ENCODE peak calls at places on chromosomes 2 and 18, in nine cellular contexts. M is ovary, Z is neuronal stem cell, B is mesendoderm, Q is GM12865, S is AG04450, L is kidney, Y is skeletal muscle cell, C is AG04449. E is an unnamed sample.
A peak's percentile ranks its signal among the peaks of the same experiment; 100 is the strongest.

GRCh38 chr2:19274439-19274838 is 84.0 kb downstream of the OSR1 start:
- DNase-seq in M (no peak), Z (no peak), B (no peak), Q (no peak), S (no peak), L (no peak), Y (no peak), C (peak; percentile 26), E (no peak)

GRCh38 chr2:34254272-34254882 is 655.3 kb upstream of the FAM98A start:
- DNase-seq in M (no peak), Z (no peak), B (no peak), Q (no peak), S (no peak), L (no peak), Y (no peak), C (no peak), E (no peak)

GRCh38 chr2:9165625-9166024 is 41.0 kb upstream of the ASAP2 start:
- DNase-seq in M (no peak), Z (no peak), B (no peak), Q (no peak), S (no peak), L (no peak), Y (no peak), C (no peak), E (no peak)

GRCh38 chr2:86393521-86394490 is 47.4 kb upstream of the KDM3A start:
- DNase-seq in M (no peak), Z (no peak), B (no peak), Q (peak; percentile 24), S (no peak), L (no peak), Y (no peak), C (no peak), E (no peak)

GRCh38 chr18:56162316-56162715 is 476.1 kb downstream of the TXNL1 start:
- DNase-seq in M (no peak), Z (no peak), B (no peak), Q (no peak), S (no peak), L (no peak), Y (no peak), C (no peak), E (no peak)

GRCh38 chr18:80148316-80149199 is 39.5 kb downstream of the ADNP2 start:
- DNase-seq in M (no peak), Z (no peak), B (no peak), Q (peak; percentile 34), S (no peak), L (no peak), Y (no peak), C (no peak), E (no peak)

GRCh38 chr2:892892-893291 is 57.8 kb upstream of the SNTG2 start:
- DNase-seq in M (no peak), Z (no peak), B (no peak), Q (no peak), S (no peak), L (no peak), Y (no peak), C (no peak), E (no peak)

GRCh38 chr2:169110919-169111318 is 41.6 kb downstream of the DHRS9 start:
- DNase-seq in M (no peak), Z (no peak), B (no peak), Q (no peak), S (no peak), L (no peak), Y (no peak), C (no peak), E (no peak)

GRCh38 chr2:127621981-127622431 is 23.9 kb upstream of the GPR17 start:
- DNase-seq in M (peak; percentile 19), Z (no peak), B (no peak), Q (no peak), S (no peak), L (no peak), Y (no peak), C (no peak), E (peak; percentile 73)

GRCh38 chr2:127618551-127618950 is 27.4 kb upstream of the GPR17 start:
- DNase-seq in M (no peak), Z (no peak), B (no peak), Q (no peak), S (no peak), L (no peak), Y (no peak), C (no peak), E (peak; percentile 36)

GRCh38 chr2:127620867-127621266 is 25.1 kb upstream of the GPR17 start:
- DNase-seq in M (no peak), Z (no peak), B (no peak), Q (no peak), S (no peak), L (no peak), Y (no peak), C (no peak), E (peak; percentile 81)

GRCh38 chr2:127619191-127619590 is 26.8 kb upstream of the GPR17 start:
- DNase-seq in M (no peak), Z (no peak), B (no peak), Q (no peak), S (no peak), L (no peak), Y (no peak), C (no peak), E (peak; percentile 61)

DNA sequence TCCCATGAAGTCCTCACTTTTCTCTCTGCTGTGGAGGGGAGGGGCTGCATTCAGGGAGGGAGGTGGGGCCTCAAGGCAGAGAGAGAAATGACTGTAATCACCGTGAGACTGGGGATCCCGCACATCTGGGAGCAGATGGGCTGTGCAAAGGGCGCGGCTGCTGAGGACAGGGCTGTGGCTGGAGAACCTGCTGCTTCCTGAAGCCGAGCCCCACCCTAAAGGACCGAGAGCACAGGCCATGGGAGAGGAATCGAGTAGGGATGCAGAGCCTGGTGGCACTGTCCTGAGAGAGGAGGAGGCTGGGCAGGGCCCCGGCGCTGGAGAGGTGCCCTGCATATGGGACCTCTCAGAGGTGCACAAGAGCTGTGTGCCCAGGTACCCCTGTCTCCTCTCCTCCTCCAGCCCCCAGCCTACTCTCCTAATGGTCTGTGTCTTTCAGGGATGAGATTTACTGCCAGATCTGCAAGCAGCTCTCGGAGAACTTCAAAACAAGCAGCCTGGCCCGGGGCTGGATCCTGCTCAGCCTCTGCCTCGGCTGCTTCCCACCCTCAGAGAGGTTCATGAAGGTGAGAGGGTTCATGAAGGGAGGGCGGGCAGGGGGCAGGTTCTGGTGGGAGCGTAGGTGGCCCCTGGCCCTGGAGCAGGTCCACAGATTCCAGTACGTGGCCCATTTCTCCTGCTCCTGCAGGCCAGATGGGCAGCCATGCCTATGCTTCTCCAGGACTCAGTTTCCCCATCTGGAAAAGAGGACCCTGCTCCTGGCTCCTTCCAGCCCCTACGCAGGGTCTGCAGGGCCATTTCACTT is 25.9 kb upstream of the GPR17 start:
- DNase-seq in M (peak; percentile 21), Z (no peak), B (no peak), Q (no peak), S (no peak), L (no peak), Y (no peak), C (no peak), E (peak; percentile 73)
- H3K4me3 ChIP-seq in M (no peak overlapping the region), Z (no peak overlapping the region), B (no peak overlapping the region), Q (no peak overlapping the region), S (no peak overlapping the region), L (no peak overlapping the region), Y (no peak overlapping the region), C (no peak overlapping the region), E (no peak overlapping the region)

GRCh38 chr18:25288340-25288955 is 63.5 kb downstream of the ZNF521 start:
- DNase-seq in M (no peak), Z (no peak), B (no peak), Q (no peak), S (no peak), L (no peak), Y (no peak), C (no peak), E (no peak)
- H3K4me3 ChIP-seq in M (no peak overlapping the region), Z (no peak overlapping the region), B (no peak overlapping the region), Q (no peak overlapping the region), S (no peak overlapping the region), L (no peak overlapping the region), Y (peak overlapping the region; percentile 4), C (peak overlapping the region; percentile 4), E (no peak overlapping the region)

GRCh38 chr2:165593081-165593480 is 123.6 kb downstream of the CSRNP3 start:
- DNase-seq in M (no peak), Z (no peak), B (no peak), Q (no peak), S (no peak), L (no peak), Y (no peak), C (no peak), E (no peak)

GRCh38 chr2:165594935-165595255 is 125.4 kb downstream of the CSRNP3 start:
- DNase-seq in M (no peak), Z (no peak), B (no peak), Q (peak; percentile 48), S (no peak), L (no peak), Y (no peak), C (no peak), E (no peak)

GRCh38 chr2:165596788-165597187 is 127.3 kb downstream of the CSRNP3 start:
- DNase-seq in M (no peak), Z (no peak), B (no peak), Q (no peak), S (no peak), L (no peak), Y (no peak), C (no peak), E (no peak)

DNA sequence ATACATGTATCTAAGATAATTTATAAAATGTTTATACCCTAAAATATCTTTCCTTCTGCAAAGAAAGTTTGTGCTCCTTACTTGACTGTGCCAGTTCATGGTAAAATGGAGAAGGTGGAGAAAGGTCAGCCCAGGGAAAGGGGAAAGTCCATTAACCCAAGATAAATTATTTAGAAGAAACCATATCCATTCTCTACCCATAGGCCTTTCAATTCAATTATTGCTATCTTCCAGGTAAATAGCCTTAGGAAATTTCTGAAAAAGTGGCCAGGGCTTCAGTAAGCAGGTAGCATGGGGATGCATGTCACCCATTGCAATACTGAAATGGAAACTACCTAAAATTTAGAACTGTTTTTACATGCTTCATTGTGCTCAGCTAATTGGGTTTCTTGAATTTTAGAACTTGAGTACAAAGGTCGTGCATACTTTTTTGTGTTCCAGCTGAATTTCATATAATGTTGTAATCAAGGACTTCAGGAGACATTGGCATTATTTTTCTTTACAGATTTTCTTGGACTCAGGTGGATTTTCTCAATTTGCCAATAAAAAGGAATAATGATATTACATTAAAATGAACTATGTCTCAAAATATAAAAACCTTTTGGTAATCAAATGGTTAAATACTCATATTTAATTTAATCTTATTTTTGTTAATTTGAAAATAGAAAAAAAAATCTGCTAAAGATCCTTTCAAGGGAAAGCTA is 124.9 kb downstream of the CSRNP3 start:
- DNase-seq in M (no peak), Z (no peak), B (no peak), Q (peak; percentile 6), S (no peak), L (no peak), Y (no peak), C (no peak), E (no peak)
- H3K4me3 ChIP-seq in M (no peak overlapping the region), Z (no peak overlapping the region), B (no peak overlapping the region), Q (no peak overlapping the region), S (no peak overlapping the region), L (no peak overlapping the region), Y (no peak overlapping the region), C (no peak overlapping the region), E (no peak overlapping the region)

DNA sequence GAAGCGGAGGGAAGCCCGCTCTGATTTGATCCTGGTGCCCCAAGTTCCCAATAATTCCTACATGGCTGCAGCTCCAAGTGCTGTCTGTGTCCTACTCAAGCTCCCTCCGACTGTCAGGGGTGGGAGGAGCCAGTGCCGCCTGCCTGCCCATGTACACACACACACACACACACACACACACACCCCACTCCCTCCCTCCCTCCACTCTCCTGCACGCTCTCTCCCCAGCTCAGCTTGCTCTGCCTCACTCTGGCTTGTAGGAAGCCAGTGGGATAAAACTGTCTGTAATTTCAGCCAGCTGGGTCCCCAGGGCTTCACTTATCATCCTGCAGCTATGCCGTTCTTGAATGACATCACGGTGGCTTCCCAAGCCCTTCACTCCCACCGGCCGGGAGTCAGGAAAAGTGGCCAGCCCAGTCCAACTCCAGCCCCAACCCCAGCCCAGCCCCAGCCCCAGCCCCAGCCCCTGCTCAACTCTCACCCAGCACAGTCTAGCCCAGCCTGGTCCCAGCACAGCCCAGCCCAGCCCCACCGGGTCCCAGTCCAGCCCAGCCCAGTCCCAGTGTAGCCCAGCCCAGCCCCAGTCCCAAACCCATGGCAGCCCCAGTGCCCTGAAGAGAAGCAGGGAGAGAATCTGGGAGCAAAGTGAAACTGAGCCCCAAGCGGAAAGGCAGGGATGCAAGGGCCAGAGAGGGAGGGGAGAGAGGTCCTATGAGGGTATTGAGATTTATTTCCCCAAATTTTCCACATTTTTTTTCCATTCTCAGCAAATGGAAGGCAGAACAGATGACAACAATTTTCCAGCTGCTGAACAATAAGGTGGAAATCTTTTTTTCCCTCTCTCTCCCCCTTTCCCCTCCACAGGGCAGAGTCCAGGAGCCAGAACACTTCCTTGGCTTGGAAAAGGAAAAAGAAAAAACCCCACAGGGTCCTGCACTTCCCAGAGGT is 144.0 kb downstream of the TNS1 start:
- DNase-seq in M (peak; percentile 85), Z (peak; percentile 43), B (peak; percentile 45), Q (no peak), S (peak; percentile 76), L (peak; percentile 94), Y (peak; percentile 97), C (peak; percentile 96), E (peak; percentile 69)
- H3K4me3 ChIP-seq in M (peak overlapping the region; percentile 2), Z (no peak overlapping the region), B (no peak overlapping the region), Q (no peak overlapping the region), S (no peak overlapping the region), L (peak overlapping the region; percentile 57), Y (peak overlapping the region; percentile 45), C (no peak overlapping the region), E (no peak overlapping the region)